ENCODE peak calls at places on chromosome 22, in ten cellular contexts. One of them, this sample, is unnamed. For H3K4me1, the result is how much of the 10 kb centered on the place peaks cover.

GRCh38 chr22:39622881-39623367 is 52.4 kb downstream of the CACNA1I start:
- DNase-seq in kidney: peak
- DNase-seq in endodermal cell: peak
- DNase-seq in CD8-positive, alpha-beta T cell: peak
- DNase-seq in keratinocyte: peak
- DNase-seq in IMR-90: peak
- DNase-seq in H9: peak
- DNase-seq in lung: peak
- DNase-seq in pancreas: peak
- DNase-seq in psoas muscle: peak
- DNase-seq in this sample: no peak

GRCh38 chr22:25403752-25404471 is 160.6 kb upstream of the GRK3 start:
- DNase-seq in kidney: peak
- DNase-seq in endodermal cell: peak
- DNase-seq in CD8-positive, alpha-beta T cell: no peak
- DNase-seq in keratinocyte: no peak
- DNase-seq in IMR-90: peak
- DNase-seq in H9: no peak
- DNase-seq in lung: no peak
- DNase-seq in pancreas: no peak
- DNase-seq in psoas muscle: no peak
- DNase-seq in this sample: no peak

GRCh38 chr22:39973656-39974055 is 13.5 kb downstream of the TMA7B start:
- DNase-seq in kidney: no peak
- DNase-seq in endodermal cell: no peak
- DNase-seq in CD8-positive, alpha-beta T cell: no peak
- DNase-seq in keratinocyte: no peak
- DNase-seq in IMR-90: no peak
- DNase-seq in H9: no peak
- DNase-seq in lung: no peak
- DNase-seq in pancreas: no peak
- DNase-seq in psoas muscle: no peak
- DNase-seq in this sample: no peak

GRCh38 chr22:31618057-31618456 is 44.0 kb downstream of the PISD start:
- DNase-seq in kidney: no peak
- DNase-seq in endodermal cell: peak
- DNase-seq in CD8-positive, alpha-beta T cell: no peak
- DNase-seq in keratinocyte: no peak
- DNase-seq in IMR-90: no peak
- DNase-seq in H9: no peak
- DNase-seq in lung: no peak
- DNase-seq in pancreas: no peak
- DNase-seq in psoas muscle: no peak
- DNase-seq in this sample: no peak

GRCh38 chr22:24819941-24820461 is 14.0 kb downstream of the SGSM1 start:
- DNase-seq in kidney: no peak
- DNase-seq in endodermal cell: no peak
- DNase-seq in CD8-positive, alpha-beta T cell: no peak
- DNase-seq in keratinocyte: no peak
- DNase-seq in IMR-90: no peak
- DNase-seq in H9: no peak
- DNase-seq in lung: peak
- DNase-seq in pancreas: peak
- DNase-seq in psoas muscle: no peak
- DNase-seq in this sample: no peak

GRCh38 chr22:50060441-50061140 is 2.5 kb upstream of the TTLL8 start:
- DNase-seq in kidney: peak
- DNase-seq in endodermal cell: peak
- DNase-seq in CD8-positive, alpha-beta T cell: no peak
- DNase-seq in keratinocyte: no peak
- DNase-seq in IMR-90: no peak
- DNase-seq in H9: peak
- DNase-seq in lung: no peak
- DNase-seq in pancreas: peak
- DNase-seq in psoas muscle: no peak
- DNase-seq in this sample: no peak

GRCh38 chr22:26702906-26703830 is 45.8 kb downstream of the MIAT start:
- DNase-seq in kidney: no peak
- DNase-seq in endodermal cell: no peak
- DNase-seq in CD8-positive, alpha-beta T cell: no peak
- DNase-seq in keratinocyte: no peak
- DNase-seq in IMR-90: peak
- DNase-seq in H9: no peak
- DNase-seq in lung: no peak
- DNase-seq in pancreas: no peak
- DNase-seq in psoas muscle: no peak
- DNase-seq in this sample: no peak

GRCh38 chr22:30701872-30702271 is 7.2 kb downstream of the OSBP2 start:
- DNase-seq in kidney: no peak
- DNase-seq in endodermal cell: no peak
- DNase-seq in CD8-positive, alpha-beta T cell: no peak
- DNase-seq in keratinocyte: no peak
- DNase-seq in IMR-90: peak
- DNase-seq in H9: no peak
- DNase-seq in lung: no peak
- DNase-seq in pancreas: no peak
- DNase-seq in psoas muscle: no peak
- DNase-seq in this sample: no peak

GRCh38 chr22:50691521-50691920 is 18.9 kb downstream of the SHANK3 start:
- DNase-seq in kidney: no peak
- DNase-seq in endodermal cell: peak
- DNase-seq in CD8-positive, alpha-beta T cell: peak
- DNase-seq in keratinocyte: no peak
- DNase-seq in IMR-90: peak
- DNase-seq in H9: peak
- DNase-seq in lung: no peak
- DNase-seq in pancreas: no peak
- DNase-seq in psoas muscle: no peak
- DNase-seq in this sample: no peak

GRCh38 chr22:41237707-41238569 is 2.8 kb downstream of the CHADL start:
- DNase-seq in kidney: peak
- DNase-seq in endodermal cell: peak
- DNase-seq in CD8-positive, alpha-beta T cell: peak
- DNase-seq in keratinocyte: no peak
- DNase-seq in IMR-90: peak
- DNase-seq in H9: peak
- DNase-seq in lung: peak
- DNase-seq in pancreas: peak
- DNase-seq in psoas muscle: peak
- DNase-seq in this sample: no peak

GRCh38 chr22:41731609-41732008 is 32.3 kb downstream of the MEI1 start:
- DNase-seq in kidney: no peak
- DNase-seq in endodermal cell: no peak
- DNase-seq in CD8-positive, alpha-beta T cell: no peak
- DNase-seq in keratinocyte: no peak
- DNase-seq in IMR-90: no peak
- DNase-seq in H9: no peak
- DNase-seq in lung: no peak
- DNase-seq in pancreas: no peak
- DNase-seq in psoas muscle: no peak
- DNase-seq in this sample: no peak

GRCh38 chr22:36301851-36302250 is 48.9 kb downstream of the APOL1 start:
- DNase-seq in kidney: no peak
- DNase-seq in endodermal cell: no peak
- DNase-seq in CD8-positive, alpha-beta T cell: no peak
- DNase-seq in keratinocyte: no peak
- DNase-seq in IMR-90: peak
- DNase-seq in H9: no peak
- DNase-seq in lung: no peak
- DNase-seq in pancreas: no peak
- DNase-seq in psoas muscle: no peak
- DNase-seq in this sample: no peak

GRCh38 chr22:41596776-41597634 is 7.4 kb upstream of the PMM1 start:
- DNase-seq in kidney: peak
- DNase-seq in endodermal cell: peak
- DNase-seq in CD8-positive, alpha-beta T cell: peak
- DNase-seq in keratinocyte: no peak
- DNase-seq in IMR-90: peak
- DNase-seq in H9: peak
- DNase-seq in lung: peak
- DNase-seq in pancreas: peak
- DNase-seq in psoas muscle: peak
- DNase-seq in this sample: no peak

DNA sequence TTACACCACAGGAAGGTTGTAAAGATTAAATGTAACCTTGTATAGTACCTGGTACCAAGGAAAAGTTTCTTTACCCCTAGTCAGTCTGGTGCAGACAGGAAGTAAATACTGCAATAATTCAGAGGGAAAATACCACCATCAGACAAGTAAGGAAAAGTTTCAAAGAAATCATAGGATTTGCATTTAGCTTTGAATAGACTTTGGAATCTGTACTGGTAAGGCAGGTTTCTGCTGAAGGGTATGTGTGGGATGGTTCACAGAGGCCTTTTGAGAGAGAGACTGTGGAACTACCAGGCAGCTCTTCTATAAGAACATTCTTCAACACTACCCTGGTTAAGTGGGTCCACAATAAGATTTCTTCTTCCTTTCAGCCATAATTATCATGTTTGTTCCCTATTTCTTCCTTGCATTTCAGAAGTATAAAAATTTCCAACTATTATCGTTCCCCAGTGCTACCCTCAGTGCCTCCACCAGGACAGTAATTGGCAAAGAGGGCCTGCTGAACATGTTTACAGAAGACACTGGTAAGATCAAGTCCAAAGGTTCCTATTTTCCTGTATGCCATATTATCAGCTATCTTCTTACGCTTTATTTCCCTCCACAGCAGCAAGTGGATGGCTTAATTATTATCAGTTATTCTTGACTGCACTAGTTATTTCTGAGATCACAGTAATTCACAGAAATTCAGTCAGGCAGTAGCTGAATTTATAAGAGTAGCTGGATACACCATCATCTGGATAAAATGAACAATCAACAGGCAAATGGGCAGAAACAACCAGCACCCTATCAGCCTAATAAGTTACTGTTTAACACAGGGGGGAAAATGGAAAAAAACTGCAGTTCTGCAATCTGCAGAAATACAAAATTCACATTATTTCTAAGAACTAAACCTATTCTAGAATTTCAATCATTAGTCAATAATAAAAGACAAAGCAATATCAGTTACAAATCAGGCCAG is 48.5 kb downstream of the PITPNB start:
- DNase-seq in kidney: no peak
- DNase-seq in endodermal cell: no peak
- DNase-seq in CD8-positive, alpha-beta T cell: no peak
- DNase-seq in keratinocyte: no peak
- DNase-seq in IMR-90: no peak
- DNase-seq in H9: no peak
- DNase-seq in lung: no peak
- DNase-seq in pancreas: no peak
- DNase-seq in psoas muscle: no peak
- DNase-seq in this sample: no peak
- H3K27ac ChIP-seq in kidney: peak
- H3K27ac ChIP-seq in endodermal cell: no peak
- H3K27ac ChIP-seq in CD8-positive, alpha-beta T cell: no peak
- H3K27ac ChIP-seq in keratinocyte: no peak
- H3K27ac ChIP-seq in IMR-90: peak
- H3K27ac ChIP-seq in H9: no peak
- H3K27ac ChIP-seq in lung: no peak
- H3K27ac ChIP-seq in pancreas: peak
- H3K27ac ChIP-seq in psoas muscle: no peak
- H3K27ac ChIP-seq in this sample: no peak

GRCh38 chr22:28904211-28904808 is 20.9 kb downstream of the ZNRF3 start:
- DNase-seq in kidney: no peak
- DNase-seq in endodermal cell: no peak
- DNase-seq in CD8-positive, alpha-beta T cell: no peak
- DNase-seq in keratinocyte: no peak
- DNase-seq in IMR-90: peak
- DNase-seq in H9: no peak
- DNase-seq in lung: no peak
- DNase-seq in pancreas: no peak
- DNase-seq in psoas muscle: no peak
- DNase-seq in this sample: no peak

GRCh38 chr22:28903719-28904118 is 20.3 kb downstream of the ZNRF3 start:
- DNase-seq in kidney: no peak
- DNase-seq in endodermal cell: peak
- DNase-seq in CD8-positive, alpha-beta T cell: no peak
- DNase-seq in keratinocyte: no peak
- DNase-seq in IMR-90: no peak
- DNase-seq in H9: no peak
- DNase-seq in lung: no peak
- DNase-seq in pancreas: no peak
- DNase-seq in psoas muscle: no peak
- DNase-seq in this sample: no peak

GRCh38 chr22:28909375-28909774 is 26.0 kb downstream of the ZNRF3 start:
- DNase-seq in kidney: no peak
- DNase-seq in endodermal cell: no peak
- DNase-seq in CD8-positive, alpha-beta T cell: no peak
- DNase-seq in keratinocyte: no peak
- DNase-seq in IMR-90: peak
- DNase-seq in H9: no peak
- DNase-seq in lung: no peak
- DNase-seq in pancreas: no peak
- DNase-seq in psoas muscle: no peak
- DNase-seq in this sample: no peak

GRCh38 chr22:28905433-28905832 is 22.1 kb downstream of the ZNRF3 start:
- DNase-seq in kidney: no peak
- DNase-seq in endodermal cell: no peak
- DNase-seq in CD8-positive, alpha-beta T cell: no peak
- DNase-seq in keratinocyte: no peak
- DNase-seq in IMR-90: no peak
- DNase-seq in H9: no peak
- DNase-seq in lung: no peak
- DNase-seq in pancreas: no peak
- DNase-seq in psoas muscle: no peak
- DNase-seq in this sample: no peak

GRCh38 chr22:28906312-28906711 is 22.9 kb downstream of the ZNRF3 start:
- DNase-seq in kidney: no peak
- DNase-seq in endodermal cell: no peak
- DNase-seq in CD8-positive, alpha-beta T cell: no peak
- DNase-seq in keratinocyte: no peak
- DNase-seq in IMR-90: no peak
- DNase-seq in H9: no peak
- DNase-seq in lung: no peak
- DNase-seq in pancreas: no peak
- DNase-seq in psoas muscle: no peak
- DNase-seq in this sample: no peak
- H3K4me1 ChIP-seq in kidney: half or more
- H3K4me1 ChIP-seq in endodermal cell: under half
- H3K4me1 ChIP-seq in CD8-positive, alpha-beta T cell: under half
- H3K4me1 ChIP-seq in keratinocyte: under half
- H3K4me1 ChIP-seq in IMR-90: under half
- H3K4me1 ChIP-seq in H9: under half
- H3K4me1 ChIP-seq in lung: under half
- H3K4me1 ChIP-seq in pancreas: under half
- H3K4me1 ChIP-seq in psoas muscle: half or more
- H3K4me1 ChIP-seq in this sample: under half

GRCh38 chr22:19456541-19456940 is 9.0 kb upstream of the C22orf39 start:
- DNase-seq in kidney: no peak
- DNase-seq in endodermal cell: no peak
- DNase-seq in CD8-positive, alpha-beta T cell: no peak
- DNase-seq in keratinocyte: no peak
- DNase-seq in IMR-90: no peak
- DNase-seq in H9: no peak
- DNase-seq in lung: no peak
- DNase-seq in pancreas: no peak
- DNase-seq in psoas muscle: no peak
- DNase-seq in this sample: no peak
- H3K27ac ChIP-seq in kidney: no peak
- H3K27ac ChIP-seq in endodermal cell: no peak
- H3K27ac ChIP-seq in CD8-positive, alpha-beta T cell: no peak
- H3K27ac ChIP-seq in keratinocyte: no peak
- H3K27ac ChIP-seq in IMR-90: no peak
- H3K27ac ChIP-seq in H9: no peak
- H3K27ac ChIP-seq in lung: no peak
- H3K27ac ChIP-seq in pancreas: no peak
- H3K27ac ChIP-seq in psoas muscle: no peak
- H3K27ac ChIP-seq in this sample: no peak

GRCh38 chr22:20125201-20126174 is 6.1 kb upstream of the ZDHHC8 start:
- DNase-seq in kidney: no peak
- DNase-seq in endodermal cell: no peak
- DNase-seq in CD8-positive, alpha-beta T cell: no peak
- DNase-seq in keratinocyte: no peak
- DNase-seq in IMR-90: no peak
- DNase-seq in H9: no peak
- DNase-seq in lung: no peak
- DNase-seq in pancreas: no peak
- DNase-seq in psoas muscle: no peak
- DNase-seq in this sample: no peak
- H3K4me1 ChIP-seq in kidney: under half
- H3K4me1 ChIP-seq in endodermal cell: under half
- H3K4me1 ChIP-seq in CD8-positive, alpha-beta T cell: under half
- H3K4me1 ChIP-seq in keratinocyte: under half
- H3K4me1 ChIP-seq in IMR-90: under half
- H3K4me1 ChIP-seq in H9: under half
- H3K4me1 ChIP-seq in lung: under half
- H3K4me1 ChIP-seq in pancreas: under half
- H3K4me1 ChIP-seq in psoas muscle: under half
- H3K4me1 ChIP-seq in this sample: under half